ENCODE peak calls at places on chromosome 7, in six cellular contexts. H is activated CD8-positive, alpha-beta T cell treated with anti-CD3 and anti-CD28 coated beads for 36 hours; C is PC-9; S is astrocyte of the spinal cord; M is mucosa of descending colon; F is mammary epithelial cell. N is an unnamed sample.

GRCh38 chr7:29793507-29793906 is 12.8 kb upstream of the WIPF3 start:
- DNase-seq in H (no peak), C (no peak), S (no peak), M (no peak), F (no peak), N (no peak)

GRCh38 chr7:4103352-4104091 is 578.6 kb upstream of the FOXK1 start:
- DNase-seq in H (no peak), C (no peak), S (peak; percentile 8), M (no peak), F (peak; percentile 43), N (no peak)

GRCh38 chr7:104945599-104945956 is 68.4 kb upstream of the KMT2E start:
- DNase-seq in H (no peak), C (no peak), S (no peak), M (no peak), F (no peak), N (no peak)

GRCh38 chr7:81299272-81299671 is 380.4 kb upstream of the SEMA3C start:
- DNase-seq in H (no peak), C (peak; percentile 94), S (peak; percentile 96), M (no peak), F (peak; percentile 97), N (no peak)

GRCh38 chr7:47672267-47672920 is 90.5 kb upstream of the TNS3 start:
- DNase-seq in H (no peak), C (no peak), S (no peak), M (no peak), F (no peak), N (no peak)

GRCh38 chr7:7148799-7149481 is 33.4 kb upstream of the C1GALT1 start:
- DNase-seq in H (no peak), C (no peak), S (no peak), M (no peak), F (peak; percentile 78), N (no peak)

GRCh38 chr7:71868797-71869196 is 543.3 kb downstream of the CALN1 start:
- DNase-seq in H (peak; percentile 43), C (no peak), S (peak; percentile 86), M (no peak), F (peak; percentile 12), N (no peak)

GRCh38 chr7:123992913-123993518 is 39.9 kb downstream of the TMEM229A start:
- DNase-seq in H (no peak), C (no peak), S (no peak), M (no peak), F (no peak), N (no peak)

GRCh38 chr7:6271694-6272371 is 591 bp downstream of the CYTH3 start:
- DNase-seq in H (peak; percentile 22), C (no peak), S (no peak), M (peak; percentile 59), F (no peak), N (peak; percentile 66)

GRCh38 chr7:139683137-139683871 is 94.5 kb downstream of the HIPK2 start:
- DNase-seq in H (no peak), C (no peak), S (peak; percentile 79), M (no peak), F (peak; percentile 52), N (no peak)

GRCh38 chr7:84663224-84663623 is 468.6 kb upstream of the SEMA3A start:
- DNase-seq in H (no peak), C (no peak), S (no peak), M (no peak), F (no peak), N (no peak)

GRCh38 chr7:142960955-142961512 is 1.1 kb downstream of the KEL start:
- DNase-seq in H (peak; percentile 11), C (no peak), S (no peak), M (no peak), F (no peak), N (no peak)

GRCh38 chr7:111820117-111820516 is 257.8 kb upstream of the IMMP2L start:
- DNase-seq in H (no peak), C (no peak), S (no peak), M (no peak), F (no peak), N (no peak)

GRCh38 chr7:35424869-35425495 is 171.1 kb upstream of the TBX20 start:
- DNase-seq in H (peak; percentile 71), C (peak; percentile 63), S (peak; percentile 49), M (no peak), F (peak; percentile 30), N (peak; percentile 67)

GRCh38 chr7:77538186-77538907 is 1.3 kb downstream of the PTPN12 start:
- DNase-seq in H (peak; percentile 12), C (peak; percentile 88), S (peak; percentile 93), M (peak; percentile 89), F (peak; percentile 89), N (peak; percentile 74)

GRCh38 chr7:112550468-112551060 is 69.8 kb downstream of the LSMEM1 start:
- DNase-seq in H (peak; percentile 37), C (peak; percentile 44), S (peak; percentile 72), M (no peak), F (peak; percentile 60), N (no peak)

GRCh38 chr7:18565337-18565736 is 69.8 kb downstream of the HDAC9 start:
- DNase-seq in H (no peak), C (no peak), S (no peak), M (no peak), F (no peak), N (no peak)

GRCh38 chr7:13258386-13258785 is 571.0 kb downstream of the ARL4A start:
- DNase-seq in H (no peak), C (peak; percentile 15), S (no peak), M (no peak), F (no peak), N (no peak)

GRCh38 chr7:158315326-158315725 is 272.3 kb downstream of the PTPRN2 start:
- DNase-seq in H (no peak), C (no peak), S (no peak), M (no peak), F (no peak), N (no peak)

GRCh38 chr7:3218561-3219225 is 82.4 kb upstream of the SDK1 start:
- DNase-seq in H (no peak), C (no peak), S (no peak), M (no peak), F (no peak), N (no peak)

GRCh38 chr7:18474944-18475343 is 20.6 kb upstream of the HDAC9 start:
- DNase-seq in H (no peak), C (no peak), S (no peak), M (no peak), F (no peak), N (no peak)

GRCh38 chr7:45564485-45564884 is 9.7 kb upstream of the ADCY1 start:
- DNase-seq in H (no peak), C (no peak), S (no peak), M (no peak), F (no peak), N (peak; percentile 28)

GRCh38 chr7:143362126-143362961 is at the start of gene FAM131B:
- DNase-seq in H (peak; percentile 40), C (no peak), S (no peak), M (no peak), F (no peak), N (peak; percentile 65)

GRCh38 chr7:132019718-132020117 is 463.3 kb upstream of the PODXL start:
- DNase-seq in H (no peak), C (no peak), S (no peak), M (no peak), F (no peak), N (no peak)

GRCh38 chr7:97006146-97006950 is 995 bp downstream of the DLX6 start:
- DNase-seq in H (peak; percentile 49), C (no peak), S (no peak), M (peak; percentile 50), F (peak; percentile 55), N (peak; percentile 79)

GRCh38 chr7:123039269-123039668 is 43.8 kb upstream of the TAS2R16 start:
- DNase-seq in H (no peak), C (no peak), S (no peak), M (no peak), F (no peak), N (no peak)

GRCh38 chr7:1922071-1922869 is 252.2 kb downstream of the ELFN1 start:
- DNase-seq in H (peak; percentile 83), C (no peak), S (peak; percentile 43), M (no peak), F (no peak), N (no peak)

GRCh38 chr7:1920886-1921285 is 250.8 kb downstream of the ELFN1 start:
- DNase-seq in H (no peak), C (no peak), S (no peak), M (peak; percentile 44), F (no peak), N (peak; percentile 44)

GRCh38 chr7:1924185-1924817 is 254.2 kb downstream of the ELFN1 start:
- DNase-seq in H (peak; percentile 47), C (no peak), S (peak; percentile 43), M (no peak), F (no peak), N (no peak)

GRCh38 chr7:1923409-1924053 is 253.5 kb downstream of the ELFN1 start:
- DNase-seq in H (no peak), C (no peak), S (no peak), M (no peak), F (no peak), N (no peak)

GRCh38 chr7:1922870-1923236 is 252.8 kb downstream of the ELFN1 start:
- DNase-seq in H (no peak), C (no peak), S (no peak), M (no peak), F (no peak), N (no peak)
- TF ChIP-seq CTCF in H (no peak), C (no peak), S (no peak), M (no peak), F (no peak), N (no peak)

DNA sequence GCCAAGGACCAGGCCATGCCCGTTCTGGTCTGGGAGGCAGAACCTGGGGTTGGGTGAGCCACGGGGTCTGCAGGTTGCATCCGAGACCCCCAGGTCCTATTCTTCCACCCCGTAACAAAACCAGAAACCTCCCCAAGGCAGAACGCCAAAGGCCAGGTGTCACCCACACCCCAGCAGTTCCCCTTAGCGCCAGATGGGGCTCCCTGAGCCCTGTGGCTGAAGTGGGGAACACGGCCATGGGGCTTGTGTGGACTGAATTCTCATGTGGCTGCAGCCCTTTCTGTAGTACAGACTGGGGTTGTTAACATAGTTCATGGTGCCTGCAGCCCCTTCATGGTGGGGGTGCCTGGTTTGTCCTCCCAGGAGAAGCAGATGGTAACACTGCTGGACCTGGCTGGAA is 10.2 kb downstream of the BRI3 start:
- DNase-seq in H (no peak), C (no peak), S (no peak), M (peak; percentile 24), F (no peak), N (no peak)
- TF ChIP-seq CTCF in H (no peak), C (no peak), S (peak; percentile 26), M (no peak), F (no peak), N (no peak)

GRCh38 chr7:74173866-74174605 is at the start of gene EIF4H:
- DNase-seq in H (peak; percentile 96), C (peak; percentile 75), S (peak; percentile 96), M (peak; percentile 97), F (peak; percentile 94), N (peak; percentile 96)
- TF ChIP-seq CTCF in H (no peak), C (no peak), S (no peak), M (no peak), F (no peak), N (no peak)

DNA sequence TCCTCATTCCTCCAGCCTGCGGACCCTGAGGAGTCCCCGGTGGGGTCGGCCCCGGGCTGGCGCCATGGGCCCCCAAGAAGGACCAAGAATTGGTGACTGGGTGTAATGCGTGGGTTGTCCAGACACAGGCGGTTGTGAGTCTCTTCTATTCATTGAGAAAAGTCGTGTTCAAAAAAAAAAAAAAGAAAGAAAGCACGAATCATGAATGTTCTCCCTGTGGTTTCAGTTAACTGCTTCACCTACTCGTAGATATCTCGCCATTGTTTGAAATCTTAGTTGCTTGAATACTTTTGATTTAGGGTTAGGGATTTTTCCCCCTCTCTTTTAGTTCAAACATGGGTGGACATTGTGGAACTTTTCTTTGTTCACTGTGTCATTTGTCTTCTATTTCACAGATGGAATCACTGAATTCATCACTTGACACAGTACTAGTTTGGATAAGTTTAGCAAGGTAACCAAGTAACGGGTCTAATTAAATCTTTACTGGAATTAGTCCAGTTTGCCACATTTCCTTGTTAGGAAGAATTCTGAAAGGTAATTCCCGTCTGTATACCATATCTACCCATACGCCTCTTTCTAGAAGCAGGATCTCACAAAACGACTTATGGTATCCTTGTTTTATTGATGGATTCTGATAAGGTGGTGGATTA is 775 bp downstream of the STARD3NL start:
- DNase-seq in H (peak; percentile 66), C (no peak), S (no peak), M (no peak), F (no peak), N (no peak)
- TF ChIP-seq CTCF in H (no peak), C (no peak), S (peak; percentile 8), M (no peak), F (no peak), N (no peak)